ENCODE peak calls at places on chromosome 12, in eight cellular contexts. Z is A673, E is HFF-Myc, G is NB4, W is PC-3, D is fibroblast of lung, L is heart right ventricle, P is RWPE2. N is an unnamed sample.

GRCh38 chr12:122661938-122662337 is 41.2 kb downstream of the HCAR2 start:
- DNase-seq in W (no peak), D (no peak), E (no peak), Z (no peak), G (no peak), L (no peak), P (no peak), N (no peak)

GRCh38 chr12:42730286-42730685 is 140.7 kb upstream of the PRICKLE1 start:
- DNase-seq in W (peak), D (no peak), Z (no peak), G (no peak), L (no peak), P (no peak), E (no peak), N (no peak)

GRCh38 chr12:123533672-123534643 is at the start of gene RILPL1:
- DNase-seq in P (no peak), Z (peak), W (peak), D (peak), E (no peak), L (peak), G (peak), N (peak)

GRCh38 chr12:52186135-52186840 is 5.5 kb downstream of the KRT80 start:
- DNase-seq in G (peak), L (no peak), P (no peak), Z (peak), E (no peak), W (peak), D (peak), N (no peak)

GRCh38 chr12:40312982-40313576 is 88.3 kb downstream of the LRRK2 start:
- DNase-seq in D (peak), L (no peak), Z (peak), P (no peak), G (peak), E (no peak), W (peak), N (no peak)

GRCh38 chr12:71719647-71720370 is 33.9 kb downstream of the TMEM19 start:
- DNase-seq in W (peak), L (no peak), Z (no peak), G (no peak), E (no peak), D (no peak), P (no peak), N (no peak)

GRCh38 chr12:68435816-68436215 is 103.7 kb upstream of the MDM1 start:
- DNase-seq in D (no peak), E (no peak), P (no peak), G (no peak), Z (no peak), L (no peak), W (peak), N (no peak)

GRCh38 chr12:43284441-43284840 is 267.6 kb downstream of the ADAMTS20 start:
- DNase-seq in P (no peak), D (peak), G (no peak), E (no peak), Z (no peak), L (no peak), W (no peak), N (no peak)

GRCh38 chr12:27922591-27923139 is 49.9 kb downstream of the PTHLH start:
- DNase-seq in W (peak), L (peak), P (no peak), Z (no peak), D (peak), E (no peak), G (no peak), N (no peak)

GRCh38 chr12:120542166-120542565 is 8.0 kb downstream of the RNF10 start:
- DNase-seq in G (no peak), L (no peak), D (no peak), Z (no peak), W (no peak), P (no peak), E (no peak), N (no peak)

GRCh38 chr12:105100207-105100985 is 7.1 kb upstream of the WASHC4 start:
- DNase-seq in P (no peak), W (peak), Z (peak), G (peak), E (no peak), L (no peak), D (peak), N (no peak)

GRCh38 chr12:51062631-51063397 is 14.7 kb downstream of the LETMD1 start:
- DNase-seq in G (no peak), L (no peak), Z (no peak), W (no peak), E (no peak), D (no peak), P (no peak), N (no peak)

GRCh38 chr12:43980627-43981191 is 144.8 kb downstream of the TMEM117 start:
- DNase-seq in Z (no peak), L (no peak), E (no peak), D (no peak), P (no peak), W (no peak), G (no peak), N (no peak)

GRCh38 chr12:116102019-116102418 is 175.5 kb downstream of the MED13L start:
- DNase-seq in L (no peak), Z (no peak), E (no peak), G (no peak), W (no peak), D (no peak), P (no peak), N (no peak)

GRCh38 chr12:10540776-10541205 is 35.1 kb downstream of the EIF2S3B start:
- DNase-seq in W (peak), L (no peak), E (no peak), D (no peak), G (no peak), Z (no peak), P (no peak), N (no peak)

GRCh38 chr12:109530301-109530685 is 43.0 kb downstream of the MMAB start:
- DNase-seq in W (no peak), E (no peak), Z (no peak), D (no peak), P (no peak), L (no peak), G (no peak), N (no peak)

GRCh38 chr12:11348439-11348838 is 38.2 kb upstream of the PRB4 start:
- DNase-seq in Z (no peak), D (no peak), G (no peak), L (no peak), P (no peak), W (no peak), E (no peak), N (no peak)

GRCh38 chr12:58253663-58254062 is 312.3 kb downstream of the ATP23 start:
- DNase-seq in G (no peak), Z (no peak), W (peak), E (no peak), L (no peak), P (no peak), D (no peak), N (no peak)

GRCh38 chr12:30719060-30719459 is 23.4 kb upstream of the IPO8 start:
- DNase-seq in G (no peak), Z (peak), L (no peak), W (peak), P (no peak), E (no peak), D (peak), N (no peak)

GRCh38 chr12:64735447-64735846 is 23.8 kb downstream of the GNS start:
- DNase-seq in P (no peak), W (no peak), E (no peak), L (no peak), D (no peak), Z (no peak), G (no peak), N (no peak)

GRCh38 chr12:42327227-42327590 is 1.2 kb downstream of the PPHLN1 start:
- DNase-seq in D (no peak), W (no peak), P (no peak), Z (no peak), E (no peak), L (no peak), G (no peak), N (no peak)

GRCh38 chr12:51951843-51952722 is 584 bp downstream of the ACVR1B start:
- DNase-seq in D (no peak), L (peak), G (peak), E (no peak), W (peak), P (no peak), Z (no peak), N (no peak)

GRCh38 chr12:126963825-126964224 is 1303.1 kb upstream of the TMEM132C start:
- DNase-seq in P (no peak), Z (no peak), E (no peak), G (no peak), D (no peak), W (no peak), L (no peak), N (no peak)

GRCh38 chr12:59548930-59549329 is 46.9 kb upstream of the SLC16A7 start:
- DNase-seq in Z (no peak), P (no peak), G (no peak), W (peak), L (no peak), D (no peak), E (no peak), N (no peak)

GRCh38 chr12:63307849-63308248 is 156.8 kb upstream of the AVPR1A start:
- DNase-seq in L (no peak), E (no peak), Z (no peak), P (no peak), W (no peak), G (no peak), D (no peak), N (no peak)

GRCh38 chr12:31323466-31324115 is 2.4 kb downstream of the SINHCAF start:
- DNase-seq in D (peak), G (peak), W (no peak), E (no peak), P (no peak), L (peak), Z (peak), N (peak)

GRCh38 chr12:10397311-10397710 is 7.5 kb upstream of the KLRK1 start:
- DNase-seq in E (no peak), Z (no peak), G (peak), P (no peak), D (no peak), L (no peak), W (peak), N (no peak)

GRCh38 chr12:263574-263973 is 938 bp upstream of the SLC6A13 start:
- DNase-seq in W (peak), E (no peak), G (no peak), Z (no peak), L (no peak), D (no peak), P (no peak), N (no peak)

GRCh38 chr12:34296143-34297041 is 274.1 kb downstream of the ALG10 start:
- DNase-seq in L (no peak), D (no peak), P (peak), Z (no peak), E (no peak), G (no peak), W (no peak), N (peak)

GRCh38 chr12:7081037-7081436 is 11.2 kb downstream of the C1R start:
- DNase-seq in P (no peak), G (no peak), E (no peak), Z (no peak), W (no peak), L (no peak), D (no peak), N (no peak)

GRCh38 chr12:104877107-104877705 is 80.9 kb downstream of the SLC41A2 start:
- DNase-seq in Z (peak), W (peak), D (peak), E (no peak), L (peak), P (no peak), G (peak), N (no peak)

GRCh38 chr12:108516511-108517275 is 1.6 kb downstream of the FICD start:
- DNase-seq in E (no peak), W (peak), L (no peak), P (no peak), G (peak), Z (no peak), D (no peak), N (no peak)

GRCh38 chr12:110546339-110546738 is 36.8 kb downstream of the PPTC7 start:
- DNase-seq in P (no peak), W (peak), L (no peak), G (peak), E (peak), D (peak), Z (peak), N (no peak)

DNA sequence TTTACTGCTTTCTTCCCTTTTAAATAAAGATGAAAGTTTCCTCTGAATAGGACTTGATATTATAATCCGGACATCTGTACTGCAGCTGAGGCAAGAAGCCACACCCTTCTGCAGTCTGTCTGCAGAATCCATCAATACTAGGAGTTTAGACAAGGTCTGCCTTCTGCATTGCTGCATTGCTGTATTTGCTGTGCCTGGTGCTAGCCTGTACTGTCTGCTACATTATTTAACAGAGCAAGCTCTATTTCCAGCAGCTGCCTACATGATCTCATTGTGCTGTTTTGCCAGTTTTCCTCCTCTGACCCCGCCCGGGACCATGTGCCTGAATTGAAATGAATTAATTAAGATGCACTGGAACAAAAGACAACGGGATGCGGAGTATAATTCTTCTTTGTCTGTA is 1.7 kb downstream of the TUBA1A start:
- DNase-seq in L (peak), D (peak), Z (peak), P (no peak), E (peak), W (no peak), G (no peak), N (peak)
- H3K4me3 ChIP-seq in L (peak), D (peak), Z (peak), P (no peak), E (peak), W (peak), G (no peak), N (peak)

GRCh38 chr12:5376591-5377207 is 55.2 kb upstream of the NTF3 start:
- DNase-seq in D (no peak), P (no peak), W (peak), Z (no peak), L (no peak), G (no peak), E (no peak), N (no peak)
- TF ChIP-seq CTCF in D (no peak), P (no peak), W (no peak), Z (no peak), L (no peak), G (no peak), E (no peak), N (no peak)

DNA sequence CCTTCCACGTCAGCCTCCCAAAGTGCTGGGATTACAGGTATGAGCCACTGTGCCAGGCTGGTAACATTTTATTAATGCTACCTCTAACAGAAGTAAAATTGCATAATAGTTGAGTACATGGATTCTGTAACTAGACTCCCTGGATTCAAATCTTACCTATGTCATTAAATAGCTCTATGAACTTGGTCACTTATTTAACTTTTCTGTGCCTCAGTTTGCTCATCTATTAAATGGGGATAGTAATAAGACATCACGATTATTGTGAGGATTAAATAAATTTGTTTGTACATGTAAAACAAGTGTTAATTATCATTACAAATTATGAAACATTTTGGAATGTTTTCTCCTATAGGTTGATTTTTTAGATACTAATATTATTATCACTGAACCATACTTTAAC is 6.7 kb downstream of the ACTR6 start:
- DNase-seq in Z (no peak), P (no peak), E (no peak), W (no peak), G (no peak), D (no peak), L (no peak), N (no peak)
- H3K4me3 ChIP-seq in Z (no peak), P (no peak), E (no peak), W (no peak), G (no peak), D (no peak), L (no peak), N (no peak)

GRCh38 chr12:22532317-22532716 is 12.0 kb downstream of the C2CD5 start:
- DNase-seq in D (no peak), Z (no peak), G (no peak), E (no peak), L (no peak), P (no peak), W (no peak), N (no peak)

GRCh38 chr12:22527999-22528398 is 16.3 kb downstream of the C2CD5 start:
- DNase-seq in D (peak), G (no peak), L (no peak), W (peak), P (no peak), Z (no peak), E (no peak), N (no peak)

GRCh38 chr12:22531205-22531604 is 13.1 kb downstream of the C2CD5 start:
- DNase-seq in P (no peak), G (no peak), W (no peak), D (no peak), L (no peak), Z (no peak), E (no peak), N (no peak)

GRCh38 chr12:22526836-22527235 is 17.5 kb downstream of the C2CD5 start:
- DNase-seq in P (no peak), E (no peak), G (no peak), L (no peak), W (no peak), Z (no peak), D (no peak), N (no peak)

DNA sequence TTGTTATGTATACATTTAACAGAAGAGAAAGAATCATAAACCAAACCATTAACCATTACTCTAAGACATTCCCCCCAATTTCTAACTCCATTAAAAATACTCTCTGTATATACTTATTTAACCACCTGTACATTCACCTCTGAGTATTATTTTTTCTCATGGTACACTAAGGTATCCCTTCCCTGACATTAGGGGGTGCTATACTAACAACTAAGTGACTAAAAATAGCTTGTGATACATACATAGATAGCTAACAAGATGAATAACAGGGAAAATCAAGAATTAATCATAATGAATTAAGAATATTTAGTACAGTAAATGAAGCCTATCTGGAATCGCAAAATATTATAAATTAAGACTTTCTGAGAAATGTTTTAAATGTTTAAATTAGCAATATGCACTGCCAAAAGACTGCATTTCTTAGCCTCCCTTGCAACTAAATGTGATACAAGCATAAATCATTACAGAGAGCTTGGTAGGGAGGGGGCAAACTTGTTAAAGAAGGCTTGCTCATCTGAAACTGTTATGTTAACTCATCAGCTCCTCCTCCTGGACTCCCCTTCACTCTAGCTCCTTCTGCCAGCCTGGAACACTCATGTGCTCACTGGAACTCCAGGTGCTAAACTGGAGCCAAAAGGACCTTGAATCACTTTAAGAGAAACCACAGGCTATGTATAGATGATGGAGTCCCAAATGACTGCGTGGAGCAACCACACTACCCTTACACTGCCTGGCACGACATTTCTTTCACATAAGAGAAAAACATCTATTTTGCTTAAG is 14.9 kb downstream of the C2CD5 start:
- DNase-seq in E (peak), L (no peak), P (no peak), G (peak), W (peak), D (peak), Z (peak), N (no peak)
- TF ChIP-seq CTCF in E (no peak), L (peak), P (peak), G (peak), W (peak), D (peak), Z (peak), N (peak)

GRCh38 chr12:24861751-24862575 is 86.9 kb downstream of the BCAT1 start:
- DNase-seq in W (no peak), Z (no peak), G (peak), L (no peak), D (no peak), E (no peak), P (no peak), N (no peak)
- H3K4me3 ChIP-seq in W (no peak), Z (no peak), G (no peak), L (no peak), D (no peak), E (no peak), P (no peak), N (no peak)

GRCh38 chr12:46382974-46383653 is 10.5 kb upstream of the SLC38A2 start:
- DNase-seq in D (peak), G (peak), P (peak), W (peak), E (peak), Z (peak), L (peak), N (peak)
- TF ChIP-seq CTCF in D (no peak), G (no peak), P (peak), W (peak), E (peak), Z (peak), L (peak), N (peak)

DNA sequence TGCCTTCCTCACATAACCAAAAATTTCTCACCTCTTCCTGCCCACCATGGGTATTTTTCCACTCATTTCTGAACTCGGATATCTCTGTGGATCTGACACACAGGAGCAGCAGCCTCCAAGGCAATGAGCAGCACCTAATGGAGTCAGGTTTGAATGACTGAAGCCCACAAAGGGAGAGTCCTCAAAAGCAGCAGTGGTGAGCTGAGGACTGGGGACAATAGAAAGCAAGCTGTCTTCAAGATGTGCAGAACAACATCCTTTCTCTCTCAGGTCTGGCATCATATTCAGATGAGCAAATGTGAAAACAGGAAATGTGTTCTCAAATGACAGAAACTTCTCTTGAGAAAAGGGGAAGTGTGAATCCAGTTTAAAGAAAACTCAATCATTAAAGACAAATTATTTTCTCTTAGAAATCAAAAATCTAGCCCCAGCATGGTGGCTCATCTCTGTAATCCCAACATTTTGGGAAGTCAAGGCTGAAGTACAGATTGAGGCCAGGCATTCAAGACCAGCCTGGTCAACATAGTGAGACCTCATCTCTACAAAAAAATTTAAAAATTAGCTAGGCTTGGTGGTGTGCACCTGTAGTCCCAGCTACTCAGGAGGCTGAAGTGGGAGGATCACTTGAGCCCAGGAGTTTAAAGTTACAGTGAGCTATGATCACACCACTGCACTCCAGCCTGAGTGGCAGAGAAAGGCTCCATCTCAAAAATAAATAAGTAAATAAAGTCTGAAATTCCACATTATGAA is 54.2 kb downstream of the C12orf42 start:
- DNase-seq in L (no peak), W (no peak), P (no peak), Z (no peak), G (peak), D (no peak), E (no peak), N (no peak)
- H3K4me3 ChIP-seq in L (no peak), W (no peak), P (no peak), Z (no peak), G (no peak), D (no peak), E (no peak), N (no peak)

N was measured in left ventricle myocardium inferior.